ENCODE peak calls at places on chromosomes 13 and 19, in eight cellular contexts. C, K, I, V, F, Z, H and J are unnamed samples. For H3K4me1, the result is how much of the 10 kb centered on the place peaks cover.

GRCh38 chr19:40224342-40225148 is 1.9 kb downstream of the CCNP start:
- DNase-seq in C (no peak), K (no peak), I (no peak), V (no peak), F (no peak), Z (no peak), H (no peak), J (no peak)

GRCh38 chr13:47258384-47258783 is 361.5 kb upstream of the HTR2A start:
- DNase-seq in C (no peak), K (no peak), I (no peak), V (no peak), F (no peak), Z (no peak), H (no peak), J (no peak)

GRCh38 chr19:54312011-54312410 is 955 bp downstream of the LILRA5 start:
- DNase-seq in C (no peak), K (no peak), I (no peak), V (no peak), F (no peak), Z (no peak), H (no peak), J (no peak)

GRCh38 chr13:28117689-28118377 is 17.5 kb upstream of the FLT3 start:
- DNase-seq in C (no peak), K (no peak), I (no peak), V (peak), F (no peak), Z (peak), H (no peak), J (no peak)

GRCh38 chr13:33206425-33206824 is 79.1 kb downstream of the STARD13 start:
- DNase-seq in C (no peak), K (no peak), I (no peak), V (no peak), F (no peak), Z (no peak), H (no peak), J (no peak)

GRCh38 chr13:52726258-52726657 is 13.4 kb downstream of the CNMD start:
- DNase-seq in C (no peak), K (no peak), I (no peak), V (no peak), F (no peak), Z (no peak), H (no peak), J (no peak)

GRCh38 chr13:30173301-30173605 is 134.1 kb downstream of the KATNAL1 start:
- DNase-seq in C (peak), K (no peak), I (no peak), V (no peak), F (no peak), Z (no peak), H (no peak), J (no peak)

GRCh38 chr19:54190503-54190941 is 586 bp upstream of the TSEN34 start:
- DNase-seq in C (peak), K (peak), I (peak), V (peak), F (peak), Z (peak), H (peak), J (peak)

GRCh38 chr13:45847554-45848224 is 3.9 kb downstream of the SIAH3 start:
- DNase-seq in C (no peak), K (no peak), I (no peak), V (peak), F (no peak), Z (peak), H (no peak), J (peak)

GRCh38 chr13:94799330-94799729 is 87.0 kb upstream of the SOX21 start:
- DNase-seq in C (no peak), K (no peak), I (no peak), V (no peak), F (no peak), Z (no peak), H (no peak), J (no peak)

GRCh38 chr19:51016798-51017683 is 2.5 kb downstream of the KLK10 start:
- DNase-seq in C (peak), K (no peak), I (peak), V (peak), F (no peak), Z (peak), H (peak), J (no peak)

GRCh38 chr19:42270346-42271044 is 1.4 kb downstream of the CIC start:
- DNase-seq in C (peak), K (no peak), I (peak), V (peak), F (peak), Z (peak), H (peak), J (peak)

GRCh38 chr19:46766569-46767317 is 20.5 kb upstream of the STRN4 start:
- DNase-seq in C (peak), K (no peak), I (no peak), V (no peak), F (peak), Z (no peak), H (no peak), J (peak)

GRCh38 chr13:97231832-97232201 is 9.7 kb downstream of the MBNL2 start:
- DNase-seq in C (no peak), K (no peak), I (no peak), V (no peak), F (no peak), Z (no peak), H (no peak), J (no peak)

GRCh38 chr13:97235549-97236206 is 13.5 kb downstream of the MBNL2 start:
- DNase-seq in C (no peak), K (no peak), I (no peak), V (no peak), F (no peak), Z (no peak), H (no peak), J (no peak)

GRCh38 chr13:97233499-97233898 is 11.4 kb downstream of the MBNL2 start:
- DNase-seq in C (no peak), K (no peak), I (no peak), V (no peak), F (no peak), Z (no peak), H (no peak), J (no peak)

GRCh38 chr13:97234742-97235141 is 12.6 kb downstream of the MBNL2 start:
- DNase-seq in C (no peak), K (no peak), I (no peak), V (no peak), F (no peak), Z (no peak), H (no peak), J (no peak)

GRCh38 chr13:97234236-97234635 is 12.1 kb downstream of the MBNL2 start:
- DNase-seq in C (no peak), K (no peak), I (peak), V (no peak), F (no peak), Z (no peak), H (no peak), J (no peak)
- H3K4me1 ChIP-seq in C (under half), K (half or more), I (under half), V (under half), F (half or more), Z (under half), H (under half), J (under half)

GRCh38 chr13:24161010-24161775 is 673 bp downstream of the SPATA13 start:
- DNase-seq in C (peak), K (no peak), I (no peak), V (peak), F (peak), Z (peak), H (no peak), J (peak)
- H3K4me1 ChIP-seq in C (under half), K (under half), I (under half), V (under half), F (under half), Z (under half), H (under half), J (under half)

DNA sequence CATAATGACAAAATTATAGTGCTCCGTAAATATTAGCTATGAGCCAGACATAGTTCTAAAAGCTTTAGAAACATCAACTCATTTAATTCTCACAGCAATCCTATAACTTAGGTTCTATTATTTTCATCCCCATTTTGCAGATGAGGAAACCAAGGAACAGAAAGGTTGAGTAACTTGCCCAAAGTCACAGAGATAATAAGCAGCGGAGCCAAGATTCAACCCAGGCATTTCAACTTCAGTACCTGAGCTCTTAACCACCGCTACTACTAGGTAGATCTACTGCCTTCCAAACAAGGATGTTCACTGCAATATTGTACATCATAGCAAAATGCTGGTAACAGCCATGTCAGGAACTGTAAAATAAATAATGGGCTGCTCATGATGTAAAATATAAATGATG is 39.9 kb downstream of the ELF1 start:
- DNase-seq in C (peak), K (no peak), I (no peak), V (no peak), F (no peak), Z (no peak), H (no peak), J (no peak)
- H3K4me1 ChIP-seq in C (half or more), K (under half), I (under half), V (under half), F (half or more), Z (under half), H (under half), J (under half)

GRCh38 chr19:56156768-56157167 is 15.7 kb downstream of the ZNF444 start:
- DNase-seq in C (no peak), K (no peak), I (no peak), V (no peak), F (no peak), Z (no peak), H (no peak), J (no peak)
- H3K4me1 ChIP-seq in C (under half), K (under half), I (under half), V (under half), F (under half), Z (under half), H (under half), J (under half)